ENCODE peak calls at places on chromosomes 2 and 18, in eight cellular contexts. X is mammary epithelial cell, S is bronchial epithelial cell, W is SK-N-SH, R is RWPE1, U is MM.1S, N is brain microvascular endothelial cell, K is fibroblast of the aortic adventitia. T is an unnamed sample.

GRCh38 chr2:222891890-222892289 is 31.1 kb downstream of the ACSL3 start:
- DNase-seq in U (no peak), R (no peak), K (peak), S (peak), W (no peak), X (no peak), N (no peak), T (no peak)

GRCh38 chr2:59342166-59342565 is 1101.0 kb upstream of the FANCL start:
- DNase-seq in W (no peak), S (no peak), X (no peak), R (no peak), K (no peak), U (no peak), N (no peak), T (no peak)

GRCh38 chr2:141362311-141362710 is 768.5 kb downstream of the LRP1B start:
- DNase-seq in U (no peak), W (no peak), S (no peak), R (no peak), N (no peak), K (peak), X (no peak), T (no peak)

GRCh38 chr2:74648009-74648443 is at the start of gene M1AP:
- DNase-seq in N (no peak), U (no peak), S (no peak), R (no peak), K (no peak), X (no peak), W (no peak), T (no peak)

GRCh38 chr2:72012886-72013574 is 134.6 kb downstream of the CYP26B1 start:
- DNase-seq in K (no peak), S (no peak), U (no peak), X (peak), N (peak), W (peak), R (no peak), T (no peak)

GRCh38 chr2:191844706-191845105 is 2.2 kb downstream of the CAVIN2 start:
- DNase-seq in K (peak), R (peak), S (peak), U (no peak), W (no peak), X (peak), N (no peak), T (no peak)

GRCh38 chr18:6370886-6371635 is 43.6 kb downstream of the L3MBTL4 start:
- DNase-seq in N (no peak), R (no peak), S (no peak), U (no peak), K (no peak), X (no peak), W (peak), T (no peak)

GRCh38 chr2:10721344-10722251 is at the start of gene ATP6V1C2:
- DNase-seq in K (no peak), W (peak), X (no peak), N (no peak), S (no peak), U (peak), R (peak), T (no peak)

GRCh38 chr2:84175340-84175739 is 283.7 kb downstream of the SUCLG1 start:
- DNase-seq in K (no peak), N (no peak), S (no peak), U (no peak), X (no peak), R (no peak), W (no peak), T (no peak)

GRCh38 chr2:210199186-210199765 is 26.0 kb downstream of the ACADL start:
- DNase-seq in W (no peak), K (peak), X (no peak), U (peak), R (peak), S (peak), N (no peak), T (no peak)

GRCh38 chr2:67641709-67642397 is 244.7 kb downstream of the ETAA1 start:
- DNase-seq in K (peak), X (peak), S (peak), W (no peak), U (no peak), R (no peak), N (no peak), T (no peak)

GRCh38 chr2:227818569-227819397 is 5.1 kb downstream of the CCL20 start:
- DNase-seq in S (no peak), K (peak), U (no peak), N (peak), X (no peak), W (no peak), R (peak), T (no peak)

GRCh38 chr2:191020742-191021381 is 6.9 kb upstream of the STAT1 start:
- DNase-seq in X (peak), W (no peak), U (peak), K (peak), S (peak), N (peak), R (peak), T (no peak)

GRCh38 chr2:215612770-215613169 is 176.9 kb upstream of the FN1 start:
- DNase-seq in K (peak), X (peak), N (peak), S (peak), W (no peak), R (no peak), U (no peak), T (no peak)

GRCh38 chr2:45260946-45261345 is 251.7 kb upstream of the SIX2 start:
- DNase-seq in S (no peak), N (no peak), W (no peak), K (no peak), X (no peak), R (no peak), U (no peak), T (no peak)

GRCh38 chr18:47858607-47859006 is 71.9 kb downstream of the SMAD2 start:
- DNase-seq in R (no peak), X (no peak), N (no peak), W (no peak), K (no peak), S (no peak), U (no peak), T (no peak)

GRCh38 chr2:56191617-56192016 is 7.8 kb downstream of the CCDC85A start:
- DNase-seq in R (peak), U (peak), K (peak), N (no peak), W (no peak), X (peak), S (peak), T (no peak)

GRCh38 chr18:67519582-67519981 is 3.1 kb upstream of the DSEL start:
- DNase-seq in U (no peak), S (peak), R (no peak), X (no peak), N (peak), W (no peak), K (peak), T (no peak)

GRCh38 chr2:174771631-174772491 is 7.6 kb upstream of the CHRNA1 start:
- DNase-seq in S (peak), U (peak), R (peak), W (peak), K (peak), N (peak), X (peak), T (no peak)

GRCh38 chr18:45687617-45688016 is 36.4 kb upstream of the SLC14A1 start:
- DNase-seq in K (no peak), S (no peak), W (no peak), X (no peak), R (no peak), N (no peak), U (peak), T (no peak)

GRCh38 chr18:5975111-5975622 is 79.8 kb upstream of the TMEM200C start:
- DNase-seq in W (no peak), U (peak), R (no peak), S (peak), X (peak), N (peak), K (peak), T (no peak)

GRCh38 chr2:210459407-210459806 is 17.2 kb downstream of the LANCL1 start:
- DNase-seq in U (no peak), K (no peak), N (no peak), W (no peak), R (no peak), X (no peak), S (no peak), T (no peak)

GRCh38 chr18:79846936-79847557 is 49.3 kb downstream of the KCNG2 start:
- DNase-seq in S (no peak), X (no peak), N (no peak), R (no peak), U (no peak), K (peak), W (no peak), T (no peak)

GRCh38 chr18:62566199-62566598 is 43.4 kb downstream of the ZCCHC2 start:
- DNase-seq in X (no peak), R (no peak), N (no peak), W (no peak), K (peak), U (no peak), S (no peak), T (no peak)

GRCh38 chr2:139992078-139992477 is 1211.9 kb upstream of the NXPH2 start:
- DNase-seq in S (no peak), K (no peak), X (no peak), W (no peak), R (no peak), N (no peak), U (no peak), T (no peak)

GRCh38 chr18:31998880-31999279 is 19.7 kb upstream of the RNF125 start:
- DNase-seq in U (no peak), S (no peak), N (no peak), W (no peak), X (no peak), K (no peak), R (no peak), T (no peak)

GRCh38 chr18:76357585-76358265 is 137.3 kb downstream of the ZNF516 start:
- DNase-seq in R (no peak), K (no peak), S (no peak), X (no peak), U (no peak), N (no peak), W (no peak), T (peak)

GRCh38 chr2:155235710-155236109 is 537.2 kb downstream of the KCNJ3 start:
- DNase-seq in S (no peak), R (no peak), N (no peak), W (no peak), U (no peak), K (no peak), X (no peak), T (no peak)

GRCh38 chr2:9558948-9559381 is 3.3 kb upstream of the ADAM17 start:
- DNase-seq in K (peak), N (peak), X (peak), W (no peak), R (peak), U (no peak), S (peak), T (peak)

GRCh38 chr2:109174214-109174613 is 45.2 kb downstream of the SH3RF3 start:
- DNase-seq in K (peak), S (no peak), X (no peak), N (no peak), R (no peak), W (no peak), U (no peak), T (no peak)

GRCh38 chr2:170276926-170277571 is 99.1 kb downstream of the MYO3B start:
- DNase-seq in K (no peak), S (no peak), X (no peak), N (no peak), U (no peak), W (no peak), R (no peak), T (no peak)

GRCh38 chr2:7190587-7191320 is 273.5 kb downstream of the RNF144A start:
- DNase-seq in K (no peak), W (no peak), U (no peak), X (no peak), R (no peak), S (no peak), N (no peak), T (no peak)

GRCh38 chr2:13581471-13581870 is 864.7 kb downstream of the TRIB2 start:
- DNase-seq in N (no peak), S (no peak), U (no peak), K (no peak), R (no peak), X (no peak), W (no peak), T (no peak)

GRCh38 chr2:100730290-100730868 is 89.6 kb upstream of the NPAS2 start:
- DNase-seq in X (peak), N (peak), R (peak), S (peak), U (peak), W (peak), K (peak), T (peak)

GRCh38 chr2:71930073-71930681 is 217.5 kb downstream of the CYP26B1 start:
- DNase-seq in K (no peak), X (no peak), U (no peak), N (no peak), R (no peak), S (no peak), W (peak), T (peak)

GRCh38 chr18:47795448-47795843 is 135.0 kb downstream of the SMAD2 start:
- DNase-seq in K (no peak), S (no peak), R (no peak), W (peak), N (peak), X (no peak), U (no peak), T (no peak)

GRCh38 chr18:54086046-54086802 is 138.2 kb downstream of the MBD2 start:
- DNase-seq in U (peak), N (no peak), S (no peak), X (no peak), K (no peak), W (no peak), R (no peak), T (no peak)

GRCh38 chr2:176638167-176639015 is 369.1 kb downstream of the MTX2 start:
- DNase-seq in K (peak), W (peak), X (peak), R (peak), S (peak), U (peak), N (peak), T (peak)
- TF ChIP-seq CTCF in K (peak), W (peak), X (peak), R (peak), S (peak), U (peak), N (peak), T (peak)

DNA sequence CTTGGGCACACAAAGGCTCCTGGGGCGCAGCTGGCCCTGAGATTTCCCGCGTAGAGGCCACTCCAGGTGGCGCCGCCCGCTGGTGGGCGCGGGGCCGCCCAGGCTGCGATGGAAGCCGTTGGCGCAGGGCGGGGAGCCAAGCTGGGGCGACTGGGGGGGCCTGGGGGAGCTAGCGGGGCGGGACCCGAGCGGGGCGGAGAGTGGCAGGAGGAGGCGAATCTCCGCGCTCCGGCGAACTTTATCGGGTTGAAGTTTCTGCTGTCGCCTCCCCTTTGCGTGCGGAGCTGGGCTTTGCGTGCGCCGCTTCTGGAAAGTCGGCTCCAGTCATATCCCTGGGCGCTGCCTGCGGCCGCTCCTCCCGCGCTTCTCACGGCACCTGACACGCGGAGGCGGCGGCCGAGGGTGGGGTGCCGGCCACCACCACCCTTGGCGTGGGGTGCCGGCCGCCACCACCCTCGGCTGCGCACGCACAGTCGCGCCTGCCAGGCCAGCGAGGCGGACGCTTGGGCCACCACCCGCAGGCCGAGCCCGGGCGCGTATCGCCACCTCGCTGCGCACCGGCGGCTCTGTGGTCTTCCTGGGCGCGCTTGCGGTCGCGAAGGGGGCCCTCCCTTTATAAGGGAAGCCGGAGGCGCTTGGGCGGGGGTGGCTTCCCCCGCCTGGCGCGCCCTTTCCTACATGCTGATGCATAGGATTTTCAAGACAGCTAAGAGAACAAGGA is 919 bp upstream of the CYP1B1 start:
- DNase-seq in R (peak), W (peak), K (peak), S (peak), N (peak), X (peak), U (peak), T (peak)
- TF ChIP-seq CTCF in R (peak), W (no peak), K (peak), S (peak), N (peak), X (peak), U (peak), T (peak)

DNA sequence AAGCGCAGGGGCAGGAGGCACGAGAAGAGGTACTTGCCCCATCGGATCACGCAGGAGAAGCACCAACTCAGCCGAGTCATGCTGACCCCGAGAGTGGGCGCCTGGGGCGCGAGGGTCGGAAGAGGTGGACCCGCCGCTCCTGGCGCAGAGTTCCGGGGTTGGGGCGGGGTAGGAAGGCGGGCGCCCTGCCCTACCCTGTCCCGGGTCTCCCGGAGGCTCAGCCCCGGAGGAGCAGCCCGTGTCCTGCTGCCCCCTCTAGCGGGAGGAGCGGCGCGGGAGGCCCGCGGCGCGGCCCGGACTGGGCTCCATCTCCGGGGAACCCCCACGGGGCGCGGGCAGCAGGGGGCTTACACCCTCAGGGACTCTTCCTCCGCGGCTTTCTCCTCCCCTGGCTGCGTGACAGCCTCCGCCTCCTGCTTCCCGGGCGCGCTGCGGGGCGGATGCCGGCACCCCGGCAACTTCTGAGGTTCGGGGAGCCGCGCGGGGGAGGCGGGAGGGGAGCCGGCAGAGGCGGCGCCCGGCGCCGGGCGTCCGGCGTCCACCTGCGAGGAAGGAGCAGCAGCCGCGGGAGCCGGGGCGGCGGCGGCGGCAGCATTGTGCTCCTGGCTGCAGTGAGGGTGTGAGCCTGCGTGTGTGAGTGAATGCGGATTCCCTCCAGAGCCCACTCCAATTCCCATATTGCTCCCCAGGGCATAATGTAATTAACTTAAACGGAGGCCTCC is 7.5 kb upstream of the TNS1 start:
- DNase-seq in R (peak), U (peak), S (no peak), N (no peak), X (peak), W (peak), K (no peak), T (no peak)
- TF ChIP-seq CTCF in R (peak), U (peak), S (peak), N (peak), X (peak), W (peak), K (peak), T (peak)

DNA sequence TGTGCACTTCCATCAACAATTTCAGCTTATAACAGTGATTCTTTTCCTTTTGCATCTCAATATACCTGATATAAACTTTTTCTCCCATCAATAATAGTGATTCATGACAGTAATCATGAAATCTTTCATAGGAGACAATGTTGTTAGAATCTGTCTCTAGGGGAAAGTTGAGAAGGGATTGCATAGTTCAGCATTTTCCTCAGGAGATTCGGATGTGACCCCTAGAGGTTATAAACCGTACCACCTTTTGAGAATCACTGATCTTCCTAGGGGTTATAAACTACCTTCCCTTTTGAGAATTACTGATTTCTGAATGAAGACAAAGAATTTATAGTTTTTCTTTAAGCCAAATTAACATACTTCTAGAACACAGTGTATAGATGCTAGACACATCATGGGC is 53.0 kb upstream of the GALNT3 start:
- DNase-seq in X (no peak), S (no peak), N (no peak), K (no peak), R (peak), W (no peak), U (no peak), T (no peak)
- TF ChIP-seq CTCF in X (no peak), S (no peak), N (no peak), K (no peak), R (no peak), W (no peak), U (no peak), T (no peak)

GRCh38 chr2:33158482-33159003 is 211.8 kb downstream of the LTBP1 start:
- DNase-seq in N (peak), X (peak), K (peak), R (peak), S (peak), U (no peak), W (no peak), T (peak)
- TF ChIP-seq CTCF in N (no peak), X (no peak), K (no peak), R (no peak), S (no peak), U (no peak), W (no peak), T (no peak)